ENCODE peak calls at places on chromosomes 4 and X, in five cellular contexts. F, T, Q, S and L are unnamed samples.

GRCh38 chr4:57490520-57490919 is 380.3 kb upstream of the IGFBP7 start:
- DNase-seq in F (no peak), T (no peak), Q (no peak), S (no peak), L (no peak)

GRCh38 chrX:39815621-39816020 is 282.1 kb downstream of the BCOR start:
- DNase-seq in F (no peak), T (no peak), Q (peak; percentile 13), S (peak; percentile 52), L (no peak)

GRCh38 chr4:128416921-128417320 is 129.3 kb upstream of the PGRMC2 start:
- DNase-seq in F (no peak), T (no peak), Q (peak; percentile 62), S (no peak), L (no peak)

GRCh38 chr4:6272863-6273660 is 3.4 kb downstream of the WFS1 start:
- DNase-seq in F (peak; percentile 60), T (no peak), Q (peak; percentile 72), S (peak; percentile 36), L (peak; percentile 82)

GRCh38 chr4:42371306-42372063 is 25.8 kb upstream of the SHISA3 start:
- DNase-seq in F (no peak), T (no peak), Q (peak; percentile 82), S (no peak), L (peak; percentile 61)

GRCh38 chr4:108889696-108890475 is 127.0 kb upstream of the ETNPPL start:
- DNase-seq in F (no peak), T (no peak), Q (no peak), S (no peak), L (no peak)

GRCh38 chrX:154990496-154990895 is 32.0 kb downstream of the F8 start:
- DNase-seq in F (no peak), T (no peak), Q (no peak), S (no peak), L (no peak)

GRCh38 chr4:52588097-52588496 is 71.0 kb downstream of the USP46 start:
- DNase-seq in F (peak; percentile 24), T (no peak), Q (peak; percentile 35), S (peak; percentile 59), L (peak; percentile 39)

GRCh38 chr4:2813446-2814405 is 20.8 kb downstream of the SH3BP2 start:
- DNase-seq in F (no peak), T (no peak), Q (no peak), S (no peak), L (no peak)

GRCh38 chrX:41110801-41111625 is 25.8 kb downstream of the USP9X start:
- DNase-seq in F (no peak), T (no peak), Q (peak; percentile 56), S (no peak), L (no peak)

GRCh38 chr4:2934077-2934812 is 29.0 kb downstream of the NOP14 start:
- DNase-seq in F (peak; percentile 76), T (peak; percentile 79), Q (peak; percentile 75), S (peak; percentile 49), L (peak; percentile 86)

GRCh38 chr4:3305610-3306371 is 13.0 kb downstream of the RGS12 start:
- DNase-seq in F (peak; percentile 29), T (no peak), Q (peak; percentile 18), S (no peak), L (peak; percentile 77)

GRCh38 chrX:48003367-48003757 is 427 bp downstream of the ZNF182 start:
- DNase-seq in F (no peak), T (no peak), Q (no peak), S (no peak), L (no peak)

GRCh38 chrX:14356401-14356800 is 172.9 kb upstream of the GLRA2 start:
- DNase-seq in F (no peak), T (no peak), Q (no peak), S (no peak), L (peak; percentile 81)

GRCh38 chr4:6011686-6012085 is 6.5 kb downstream of the C4orf50 start:
- DNase-seq in F (no peak), T (no peak), Q (no peak), S (no peak), L (no peak)

GRCh38 chrX:40366661-40367060 is 214.1 kb upstream of the ATP6AP2 start:
- DNase-seq in F (no peak), T (no peak), Q (no peak), S (peak; percentile 22), L (no peak)

GRCh38 chr4:73897380-73898136 is 28.4 kb downstream of the CXCL1 start:
- DNase-seq in F (no peak), T (no peak), Q (peak; percentile 96), S (no peak), L (peak; percentile 91)

GRCh38 chrX:121641560-121641959 is 594.1 kb downstream of the GLUD2 start:
- DNase-seq in F (no peak), T (no peak), Q (peak; percentile 18), S (no peak), L (peak; percentile 59)

GRCh38 chr4:11704136-11704535 is 275.4 kb upstream of the HS3ST1 start:
- DNase-seq in F (no peak), T (no peak), Q (no peak), S (no peak), L (no peak)

GRCh38 chr4:110487873-110488272 is 11.9 kb downstream of the ENPEP start:
- DNase-seq in F (no peak), T (no peak), Q (peak; percentile 35), S (peak; percentile 22), L (peak; percentile 33)

GRCh38 chrX:143634701-143635442 is 1.0 kb downstream of the SLITRK4 start:
- DNase-seq in F (no peak), T (no peak), Q (peak; percentile 51), S (no peak), L (no peak)

GRCh38 chr4:77586953-77587383 is 18.7 kb upstream of the CXCL13 start:
- DNase-seq in F (no peak), T (no peak), Q (peak; percentile 60), S (peak; percentile 31), L (peak; percentile 60)

GRCh38 chrX:131477498-131477897 is 66.4 kb upstream of the OR13H1 start:
- DNase-seq in F (no peak), T (no peak), Q (no peak), S (no peak), L (no peak)

GRCh38 chr4:111678466-111678865 is 466.8 kb upstream of the FAM241A start:
- DNase-seq in F (no peak), T (no peak), Q (peak; percentile 51), S (no peak), L (peak; percentile 98)

GRCh38 chr4:141840299-141840986 is 204.1 kb downstream of the IL15 start:
- DNase-seq in F (no peak), T (no peak), Q (no peak), S (no peak), L (no peak)
- H3K4me1 ChIP-seq in F (no peaks in the 10 kb centered on the region), T (no peaks in the 10 kb centered on the region), Q (no peaks in the 10 kb centered on the region), S (no peaks in the 10 kb centered on the region), L (no peaks in the 10 kb centered on the region)

DNA sequence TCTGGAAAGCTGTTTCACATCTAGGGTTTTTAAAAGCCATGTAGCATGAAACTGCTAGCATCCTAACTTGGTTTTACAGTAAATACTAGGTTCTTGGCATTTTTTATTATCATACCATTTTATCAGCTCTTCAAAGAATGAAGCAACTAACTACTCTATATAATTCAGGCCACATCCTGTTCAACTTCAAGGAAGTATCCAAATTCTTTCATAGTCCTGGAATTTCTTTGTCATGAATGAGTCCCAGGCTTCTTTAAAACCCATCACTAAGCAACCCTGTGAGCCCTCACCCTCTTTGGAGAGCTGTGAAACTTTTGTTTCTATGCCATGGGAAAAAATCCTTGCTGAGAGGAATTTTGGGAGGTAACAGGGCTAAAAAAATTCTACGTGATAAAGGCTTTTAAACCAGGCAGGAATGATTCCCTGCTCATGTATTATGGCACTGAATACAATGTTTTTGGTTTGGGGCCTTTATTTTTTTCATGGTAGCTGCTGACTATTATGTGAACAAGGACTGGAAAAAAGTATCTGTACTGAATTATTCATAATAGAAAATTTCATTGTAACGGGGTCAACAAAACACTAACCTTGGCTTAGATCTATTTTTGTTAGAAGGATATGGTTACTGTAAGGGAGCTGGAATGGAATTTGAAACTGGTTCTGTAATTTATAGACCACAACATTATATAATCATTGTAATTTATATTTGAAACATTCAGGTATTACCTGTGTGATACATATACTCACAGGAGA is 164.9 kb downstream of the DCTD start:
- DNase-seq in F (no peak), T (no peak), Q (peak; percentile 82), S (no peak), L (peak; percentile 72)
- H3K4me1 ChIP-seq in F (no peaks in the 10 kb centered on the region), T (no peaks in the 10 kb centered on the region), Q (no peaks in the 10 kb centered on the region), S (peaks cover 5% of the 10 kb centered on the region), L (peaks cover 13% of the 10 kb centered on the region)

GRCh38 chr4:168874083-168874482 is 136.0 kb downstream of the CBR4 start:
- DNase-seq in F (no peak), T (no peak), Q (no peak), S (no peak), L (no peak)
- H3K4me1 ChIP-seq in F (peaks cover 15% of the 10 kb centered on the region), T (peaks cover 9% of the 10 kb centered on the region), Q (peaks cover 5% of the 10 kb centered on the region), S (no peaks in the 10 kb centered on the region), L (peaks cover 30% of the 10 kb centered on the region)

GRCh38 chrX:115255003-115255402 is 21.1 kb upstream of the LRCH2 start:
- DNase-seq in F (no peak), T (no peak), Q (no peak), S (no peak), L (no peak)
- H3K4me1 ChIP-seq in F (no peaks in the 10 kb centered on the region), T (no peaks in the 10 kb centered on the region), Q (peaks cover 9% of the 10 kb centered on the region), S (peaks cover 20% of the 10 kb centered on the region), L (no peaks in the 10 kb centered on the region)